ENCODE peak calls at places on chromosomes 11 and 22, in seven cellular contexts. U is fibroblast of lung; Q is prostate gland; T is A549; Y is effector memory CD4-positive, alpha-beta T cell; P is neuronal stem cell; G is right lobe of liver. W is an unnamed sample.

GRCh38 chr22:43481528-43482309 is 69.9 kb downstream of the MPPED1 start:
- DNase-seq in P (no peak), T (no peak), U (no peak), Q (no peak), G (no peak), Y (no peak), W (no peak)

GRCh38 chr11:119726150-119726553 is 2.8 kb downstream of the NECTIN1 start:
- DNase-seq in Q (no peak), Y (no peak), G (peak), T (no peak), U (no peak), P (no peak), W (no peak)

GRCh38 chr22:42799061-42799460 is 58.0 kb downstream of the ARFGAP3 start:
- DNase-seq in Y (no peak), P (no peak), U (no peak), Q (no peak), T (no peak), G (no peak), W (no peak)

GRCh38 chr22:28424427-28425080 is 255.1 kb downstream of the TTC28 start:
- DNase-seq in T (peak), Y (no peak), Q (no peak), G (no peak), P (no peak), U (peak), W (peak)

GRCh38 chr11:17735823-17736772 is 1.5 kb downstream of the KCNC1 start:
- DNase-seq in Y (no peak), U (no peak), Q (no peak), T (no peak), P (peak), G (no peak), W (no peak)

GRCh38 chr11:1767399-1768140 is 3.8 kb upstream of the CTSD start:
- DNase-seq in T (no peak), P (no peak), U (no peak), Y (no peak), G (no peak), Q (no peak), W (no peak)

GRCh38 chr22:46614070-46614931 is 5.9 kb upstream of the GRAMD4 start:
- DNase-seq in G (no peak), T (no peak), Q (no peak), U (no peak), Y (peak), P (no peak), W (no peak)

GRCh38 chr22:48137640-48138039 is 1375.2 kb downstream of the TBC1D22A start:
- DNase-seq in T (peak), U (no peak), G (no peak), P (no peak), Q (no peak), Y (no peak), W (no peak)

GRCh38 chr11:24635588-24636290 is 138.9 kb downstream of the LUZP2 start:
- DNase-seq in T (no peak), U (peak), Q (peak), G (no peak), Y (no peak), P (no peak), W (peak)

GRCh38 chr11:34028407-34028804 is 23.1 kb upstream of the CAPRIN1 start:
- DNase-seq in G (no peak), U (peak), P (no peak), Q (no peak), Y (no peak), T (no peak), W (no peak)

GRCh38 chr11:2777396-2777795 is 77.6 kb upstream of the KCNQ1OT1 start:
- DNase-seq in T (no peak), G (peak), U (peak), Q (peak), Y (no peak), P (no peak), W (no peak)

GRCh38 chr11:22792497-22792896 is 37.1 kb downstream of the SVIP start:
- DNase-seq in P (no peak), Y (no peak), T (peak), U (peak), G (no peak), Q (no peak), W (peak)

GRCh38 chr22:38180841-38181452 is 683 bp downstream of the PLA2G6 start:
- DNase-seq in T (no peak), Y (peak), G (peak), Q (peak), P (no peak), U (no peak), W (no peak)

GRCh38 chr22:19291218-19291579 is 320 bp downstream of the CLTCL1 start:
- DNase-seq in Y (peak), P (no peak), Q (peak), U (no peak), T (no peak), G (peak), W (peak)

GRCh38 chr11:64358907-64359711 is at the start of gene RPS6KA4:
- DNase-seq in P (peak), Y (peak), G (peak), U (peak), T (peak), Q (peak), W (peak)

GRCh38 chr11:2445107-2445947 is 519 bp downstream of the KCNQ1 start:
- DNase-seq in Q (no peak), U (no peak), P (no peak), Y (no peak), T (no peak), G (peak), W (no peak)

GRCh38 chr11:116563028-116563712 is 209.6 kb downstream of the BUD13 start:
- DNase-seq in T (peak), Q (no peak), P (no peak), G (no peak), Y (no peak), U (peak), W (no peak)

GRCh38 chr22:26642465-26643367 is 14.7 kb upstream of the MIAT start:
- DNase-seq in Q (no peak), P (no peak), G (no peak), Y (peak), U (peak), T (no peak), W (no peak)

GRCh38 chr22:36010913-36011312 is 17.7 kb downstream of the RBFOX2 start:
- DNase-seq in Q (no peak), U (peak), G (no peak), P (no peak), T (no peak), Y (no peak), W (peak)

GRCh38 chr11:122180435-122180834 is 64.4 kb upstream of the BLID start:
- DNase-seq in U (peak), T (peak), G (no peak), P (no peak), Y (no peak), Q (no peak), W (peak)

GRCh38 chr11:95143106-95143681 is 53.5 kb downstream of the ENDOD1 start:
- DNase-seq in Y (no peak), G (no peak), Q (no peak), T (no peak), U (peak), P (no peak), W (no peak)

GRCh38 chr11:90323289-90323688 is 100.4 kb upstream of the CHORDC1 start:
- DNase-seq in T (no peak), U (no peak), P (no peak), Q (no peak), G (no peak), Y (no peak), W (no peak)

GRCh38 chr22:47051435-47052175 is 289.2 kb downstream of the TBC1D22A start:
- DNase-seq in T (no peak), Y (no peak), G (peak), Q (no peak), P (no peak), U (no peak), W (no peak)

GRCh38 chr11:66591175-66591574 is 1.7 kb downstream of the CCDC87 start:
- DNase-seq in G (no peak), Y (no peak), T (no peak), P (no peak), U (no peak), Q (no peak), W (no peak)

GRCh38 chr11:115644846-115645245 is 140.6 kb upstream of the CADM1 start:
- DNase-seq in Y (no peak), G (no peak), Q (no peak), T (no peak), P (no peak), U (peak), W (no peak)

GRCh38 chr22:29872989-29873388 is 10.0 kb upstream of the MTMR3 start:
- DNase-seq in G (no peak), Q (no peak), U (no peak), P (no peak), T (no peak), Y (no peak), W (no peak)
- H3K27ac ChIP-seq in G (no peak), Q (no peak), U (no peak), P (no peak), T (no peak), Y (no peak), W (no peak)

GRCh38 chr22:17778412-17778976 is 4.2 kb upstream of the BID start:
- DNase-seq in P (no peak), G (no peak), T (no peak), U (no peak), Y (no peak), Q (no peak), W (no peak)
- H3K27ac ChIP-seq in P (no peak), G (no peak), T (no peak), U (no peak), Y (peak), Q (no peak), W (no peak)

GRCh38 chr11:59267738-59268475 is 55.2 kb upstream of the MPEG1 start:
- DNase-seq in G (no peak), Y (no peak), U (no peak), T (no peak), P (no peak), Q (no peak), W (no peak)

GRCh38 chr11:59264736-59265135 is 52.0 kb upstream of the MPEG1 start:
- DNase-seq in T (no peak), Y (no peak), P (no peak), Q (no peak), U (no peak), G (no peak), W (no peak)

GRCh38 chr11:59265735-59266134 is 53.0 kb upstream of the MPEG1 start:
- DNase-seq in U (no peak), G (no peak), Y (no peak), T (no peak), Q (no peak), P (no peak), W (no peak)

GRCh38 chr11:59267196-59267595 is 54.5 kb upstream of the MPEG1 start:
- DNase-seq in G (no peak), Q (no peak), Y (no peak), U (no peak), T (no peak), P (no peak), W (no peak)

DNA sequence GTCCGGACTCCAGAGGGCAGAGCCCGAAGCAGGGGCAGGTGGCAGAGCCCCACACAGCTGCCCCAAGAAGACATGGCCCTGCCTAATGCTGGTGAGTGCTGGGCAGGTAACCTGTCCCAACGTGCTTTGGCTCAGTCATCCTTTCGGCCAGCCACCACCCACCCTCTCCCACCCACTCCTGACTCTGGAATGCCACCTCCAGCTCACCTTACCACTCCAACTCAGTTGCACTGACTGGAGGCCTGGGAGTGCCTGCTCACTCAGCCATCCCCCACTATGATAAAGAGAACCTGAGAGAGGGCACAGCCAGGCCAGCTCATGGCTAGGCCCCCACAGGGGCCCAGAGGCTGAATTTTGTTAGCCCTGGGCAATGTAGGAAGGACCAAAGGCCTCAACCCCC is 53.8 kb upstream of the MPEG1 start:
- DNase-seq in Q (no peak), U (no peak), G (no peak), T (no peak), P (no peak), Y (no peak), W (no peak)
- H3K27ac ChIP-seq in Q (no peak), U (no peak), G (no peak), T (no peak), P (no peak), Y (no peak), W (no peak)

DNA sequence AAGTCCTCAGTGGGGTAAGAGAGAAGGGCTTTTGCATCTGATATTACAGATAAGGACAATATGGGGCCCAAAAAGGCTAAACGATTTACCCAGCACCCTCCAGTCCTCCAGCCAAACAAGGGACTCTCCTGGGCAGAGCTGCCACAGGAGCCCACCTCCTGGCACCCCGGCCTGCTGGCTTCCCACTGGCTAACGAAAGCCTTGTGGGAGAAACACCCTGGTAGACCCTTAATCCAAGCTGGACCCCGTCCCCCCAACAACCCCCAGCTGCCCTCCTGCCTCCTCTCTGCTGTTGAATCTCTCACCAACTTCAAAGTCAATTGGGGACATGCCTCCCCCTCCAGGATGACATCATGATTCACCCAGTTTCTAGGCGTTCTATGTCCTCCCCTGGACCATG is 10.8 kb downstream of the C1QTNF6 start:
- DNase-seq in U (no peak), Q (no peak), G (peak), Y (no peak), T (no peak), P (no peak), W (no peak)
- H3K27ac ChIP-seq in U (no peak), Q (no peak), G (peak), Y (no peak), T (peak), P (no peak), W (no peak)

GRCh38 chr11:69462106-69463045 is 19.1 kb upstream of the LINC01488 start:
- DNase-seq in T (no peak), Y (no peak), U (no peak), Q (no peak), P (no peak), G (peak), W (peak)

GRCh38 chr11:69465236-69466000 is 16.0 kb upstream of the LINC01488 start:
- DNase-seq in Q (no peak), U (no peak), P (no peak), G (peak), T (no peak), Y (no peak), W (no peak)

GRCh38 chr11:69464621-69464960 is 16.9 kb upstream of the LINC01488 start:
- DNase-seq in T (no peak), U (no peak), Y (no peak), G (peak), P (no peak), Q (no peak), W (no peak)

GRCh38 chr11:69463181-69463891 is 18.1 kb upstream of the LINC01488 start:
- DNase-seq in Q (no peak), G (peak), T (peak), P (no peak), Y (no peak), U (peak), W (no peak)

DNA sequence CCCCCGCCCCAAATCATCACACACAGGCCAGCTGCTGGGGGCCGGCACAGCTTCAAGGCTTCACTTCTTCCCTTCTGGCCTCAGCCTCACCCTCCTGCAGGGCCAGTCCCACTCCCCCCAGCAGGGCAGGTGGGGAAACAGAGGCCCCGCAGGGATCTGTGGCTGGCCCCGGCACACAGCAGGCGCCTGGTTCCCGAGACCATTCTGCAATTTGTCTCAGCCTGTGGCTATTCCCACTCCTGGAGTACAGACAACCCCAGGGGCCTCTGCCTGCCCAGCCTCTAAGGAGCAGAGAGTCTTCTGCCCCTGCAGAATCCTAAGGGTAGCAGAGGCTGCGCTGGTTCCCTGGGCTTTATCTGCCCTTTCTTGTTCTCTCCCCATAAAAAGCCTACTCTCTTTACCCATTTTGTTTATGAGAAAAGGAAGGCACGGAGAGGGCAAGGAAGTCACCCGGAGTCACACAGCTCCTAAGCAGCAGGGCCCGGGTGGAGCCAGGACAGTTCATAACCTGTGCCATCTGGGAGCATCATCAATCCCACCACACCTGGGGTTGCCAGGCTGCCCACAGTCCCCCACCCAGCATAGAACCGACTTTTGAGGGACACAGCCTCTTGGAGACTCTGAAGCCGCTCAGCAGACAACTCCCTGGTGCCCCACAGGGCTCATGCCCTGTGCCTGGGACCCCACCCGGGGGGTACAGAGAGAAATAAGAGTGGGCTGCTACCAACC is 17.4 kb upstream of the LINC01488 start:
- DNase-seq in Y (no peak), U (no peak), T (no peak), G (peak), P (no peak), Q (no peak), W (no peak)
- H3K27ac ChIP-seq in Y (no peak), U (peak), T (no peak), G (no peak), P (no peak), Q (no peak), W (no peak)

DNA sequence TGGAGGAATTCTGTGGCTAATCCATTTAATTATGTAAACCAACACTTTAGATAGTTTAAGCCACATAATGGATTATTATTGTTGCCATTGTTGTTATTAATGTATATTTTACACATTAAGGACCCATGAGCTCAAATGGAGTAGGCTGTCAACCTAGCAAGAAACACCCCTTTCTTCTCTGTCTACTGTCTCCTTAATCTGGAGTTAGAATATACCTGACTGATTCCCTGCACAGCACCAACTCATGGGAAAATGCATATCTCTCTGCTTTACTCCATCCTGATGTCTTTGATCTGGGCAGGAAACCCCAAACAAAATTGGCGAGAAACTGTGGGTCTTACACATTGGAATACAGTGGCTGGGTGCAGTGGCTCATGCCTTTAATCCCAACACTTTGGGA is 24.0 kb upstream of the ME3 start:
- DNase-seq in U (peak), P (no peak), Q (no peak), G (no peak), Y (no peak), T (no peak), W (no peak)
- H3K27ac ChIP-seq in U (peak), P (no peak), Q (no peak), G (no peak), Y (no peak), T (peak), W (no peak)

GRCh38 chr11:10322830-10323792 is 18.2 kb downstream of the ADM start:
- DNase-seq in Q (peak), G (peak), T (peak), P (no peak), U (peak), Y (no peak), W (peak)
- H3K27ac ChIP-seq in Q (peak), G (peak), T (peak), P (no peak), U (peak), Y (no peak), W (no peak)

DNA sequence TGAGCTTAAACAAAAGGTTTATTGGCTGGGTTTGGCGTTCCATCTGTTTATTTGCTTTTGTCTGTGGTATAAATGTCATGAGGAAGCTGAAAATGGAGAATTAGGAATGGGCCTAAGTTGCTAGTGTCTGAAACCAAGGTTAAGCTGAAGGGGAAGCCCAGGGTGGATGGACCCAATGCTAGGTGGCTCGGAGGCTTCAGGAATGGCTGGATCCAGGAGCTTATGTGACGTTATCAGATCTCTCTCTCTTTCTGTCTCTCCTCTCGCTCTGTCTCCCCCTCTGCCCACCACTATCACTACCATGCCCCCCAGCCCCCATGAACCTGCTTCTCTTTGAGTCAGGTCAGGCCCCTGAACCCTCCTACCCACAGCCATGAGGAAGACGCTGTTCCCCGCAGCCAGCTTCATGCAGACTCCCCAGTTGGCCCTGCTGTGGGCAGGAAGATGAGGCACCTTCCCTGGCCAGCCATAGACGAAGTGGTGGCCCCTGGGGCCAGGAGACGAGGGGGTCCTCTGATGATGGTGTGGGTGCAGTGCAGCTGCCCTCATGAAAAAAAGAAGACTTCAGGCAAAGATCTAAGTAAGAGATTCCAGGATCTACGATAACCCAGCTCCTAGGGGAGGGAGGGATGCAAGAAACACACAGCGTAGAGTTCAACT is 101.5 kb downstream of the BRD1 start:
- DNase-seq in P (no peak), Q (no peak), G (no peak), U (no peak), Y (no peak), T (no peak), W (no peak)
- H3K27ac ChIP-seq in P (no peak), Q (no peak), G (no peak), U (no peak), Y (no peak), T (no peak), W (no peak)

GRCh38 chr11:114598461-114598860 is 2.9 kb upstream of the NXPE4 start:
- DNase-seq in T (no peak), G (no peak), Y (no peak), U (no peak), Q (no peak), P (no peak), W (no peak)
- H3K27ac ChIP-seq in T (no peak), G (no peak), Y (no peak), U (no peak), Q (no peak), P (no peak), W (no peak)